ENCODE peak calls at places on chromosomes 2 and 18, in six cellular contexts. N, E, V, D, A and X are unnamed samples. For H3K36me3, the result is how much of the 10 kb centered on the place peaks cover.

GRCh38 chr2:70596293-70596692 is 42.7 kb upstream of the TGFA start:
- DNase-seq in N (no peak), E (no peak), V (no peak), D (no peak), A (no peak), X (no peak)

GRCh38 chr2:101124684-101125366 is 26.4 kb downstream of the TBC1D8 start:
- DNase-seq in N (peak), E (peak), V (no peak), D (no peak), A (peak), X (no peak)

GRCh38 chr18:67417864-67418523 is 98.5 kb downstream of the DSEL start:
- DNase-seq in N (peak), E (peak), V (peak), D (no peak), A (no peak), X (no peak)

GRCh38 chr2:121810959-121811853 is 55.8 kb downstream of the TSN start:
- DNase-seq in N (peak), E (peak), V (peak), D (peak), A (peak), X (no peak)

GRCh38 chr18:36735130-36735529 is 93.7 kb downstream of the TPGS2 start:
- DNase-seq in N (no peak), E (no peak), V (no peak), D (no peak), A (no peak), X (no peak)

GRCh38 chr2:180394305-180394704 is 387.2 kb upstream of the CWC22 start:
- DNase-seq in N (no peak), E (no peak), V (no peak), D (no peak), A (no peak), X (no peak)

GRCh38 chr18:29248856-29249255 is 1071.9 kb upstream of the CDH2 start:
- DNase-seq in N (no peak), E (no peak), V (no peak), D (no peak), A (no peak), X (no peak)

GRCh38 chr2:60551241-60552095 is 2.0 kb downstream of the BCL11A start:
- DNase-seq in N (peak), E (peak), V (peak), D (peak), A (no peak), X (peak)

GRCh38 chr2:157901325-157901724 is 25.2 kb upstream of the ACVR1 start:
- DNase-seq in N (no peak), E (no peak), V (peak), D (no peak), A (no peak), X (no peak)

GRCh38 chr2:162317910-162318279 is 589 bp downstream of the IFIH1 start:
- DNase-seq in N (peak), E (peak), V (peak), D (peak), A (no peak), X (peak)

GRCh38 chr2:32427672-32428622 is 71.1 kb downstream of the BIRC6 start:
- DNase-seq in N (no peak), E (no peak), V (no peak), D (no peak), A (no peak), X (no peak)

GRCh38 chr2:217277646-217278048 is 417.8 kb upstream of the TNP1 start:
- DNase-seq in N (peak), E (peak), V (no peak), D (peak), A (peak), X (no peak)

GRCh38 chr18:74682998-74683311 is 85.3 kb downstream of the ZNF407 start:
- DNase-seq in N (no peak), E (peak), V (no peak), D (no peak), A (no peak), X (no peak)

GRCh38 chr2:176449852-176450251 is 180.6 kb downstream of the MTX2 start:
- DNase-seq in N (no peak), E (no peak), V (no peak), D (no peak), A (no peak), X (no peak)

GRCh38 chr2:11572996-11573395 is 39.2 kb downstream of the GREB1 start:
- DNase-seq in N (no peak), E (no peak), V (no peak), D (peak), A (no peak), X (no peak)

GRCh38 chr2:12556762-12557161 is 160.0 kb upstream of the TRIB2 start:
- DNase-seq in N (peak), E (peak), V (no peak), D (no peak), A (no peak), X (no peak)

GRCh38 chr18:76986391-76986790 is 146.2 kb downstream of the MBP start:
- DNase-seq in N (no peak), E (no peak), V (no peak), D (peak), A (no peak), X (no peak)

GRCh38 chr2:238593236-238593635 is 166.5 kb downstream of the ASB1 start:
- DNase-seq in N (no peak), E (no peak), V (no peak), D (no peak), A (no peak), X (no peak)

GRCh38 chr2:31428001-31428418 is 13.5 kb upstream of the XDH start:
- DNase-seq in N (no peak), E (no peak), V (no peak), D (no peak), A (no peak), X (no peak)

GRCh38 chr2:215454519-215454918 is 18.7 kb upstream of the FN1 start:
- DNase-seq in N (peak), E (peak), V (no peak), D (no peak), A (no peak), X (no peak)

GRCh38 chr18:13611616-13612110 is 114.7 kb downstream of the FAM210A start:
- DNase-seq in N (peak), E (peak), V (peak), D (peak), A (peak), X (no peak)

GRCh38 chr2:63789318-63790051 is 52.2 kb upstream of the UGP2 start:
- DNase-seq in N (peak), E (no peak), V (no peak), D (no peak), A (no peak), X (no peak)

GRCh38 chr2:74379851-74380789 is at the start of gene DCTN1:
- DNase-seq in N (peak), E (peak), V (peak), D (no peak), A (peak), X (no peak)

GRCh38 chr18:33838084-33838483 is 260.1 kb downstream of the ASXL3 start:
- DNase-seq in N (no peak), E (no peak), V (no peak), D (no peak), A (no peak), X (no peak)

DNA sequence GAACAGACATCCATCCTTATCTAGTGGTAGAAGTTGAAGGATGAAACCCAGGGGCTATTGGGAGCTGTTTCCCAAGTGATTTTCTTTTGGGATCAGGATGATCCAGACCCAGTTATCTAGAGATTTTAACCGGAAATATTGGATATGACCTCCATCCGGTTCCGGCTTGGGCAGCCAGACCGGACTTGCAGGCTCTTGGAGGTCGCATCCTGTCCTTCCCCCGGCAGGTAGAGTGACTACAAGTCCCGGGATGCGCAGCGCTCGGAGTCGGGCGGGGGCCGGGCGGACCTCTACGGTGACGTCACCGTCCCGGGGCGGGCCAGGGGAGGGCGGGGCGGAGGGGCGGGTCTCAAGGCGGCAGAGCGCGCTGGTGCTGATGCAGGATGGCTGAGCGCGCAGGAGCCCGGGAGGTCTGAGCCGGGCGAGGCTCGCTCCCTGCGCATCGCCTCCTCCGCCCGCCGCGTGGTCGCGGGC is at the start of gene KIF5C:
- DNase-seq in N (peak), E (peak), V (peak), D (peak), A (peak), X (peak)
- H3K4me3 ChIP-seq in N (peak), E (peak), V (peak), D (peak), A (peak), X (peak)

DNA sequence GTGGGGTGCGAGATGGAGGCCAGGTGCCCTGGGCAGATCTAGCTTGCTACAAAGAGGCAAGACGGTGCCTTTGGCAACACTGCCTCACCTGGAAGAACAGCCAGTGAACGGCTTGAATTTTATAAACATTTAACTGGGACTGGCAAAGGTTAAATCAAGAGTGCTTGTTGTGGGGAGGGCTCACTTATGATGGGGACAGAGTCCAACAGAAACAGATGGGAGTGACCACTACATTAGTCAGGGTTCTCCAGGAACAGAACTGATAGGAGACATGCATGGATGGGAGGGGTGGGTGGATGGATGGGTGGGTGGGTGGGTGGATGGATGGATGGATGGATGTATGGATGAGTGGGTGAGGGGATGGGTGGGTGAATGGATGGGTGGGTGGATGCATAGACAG is 19.2 kb downstream of the ODC1 start:
- DNase-seq in N (no peak), E (no peak), V (no peak), D (no peak), A (no peak), X (no peak)
- TF ChIP-seq CTCF in N (no peak), E (no peak), V (no peak), D (no peak), A (no peak), X (no peak)

DNA sequence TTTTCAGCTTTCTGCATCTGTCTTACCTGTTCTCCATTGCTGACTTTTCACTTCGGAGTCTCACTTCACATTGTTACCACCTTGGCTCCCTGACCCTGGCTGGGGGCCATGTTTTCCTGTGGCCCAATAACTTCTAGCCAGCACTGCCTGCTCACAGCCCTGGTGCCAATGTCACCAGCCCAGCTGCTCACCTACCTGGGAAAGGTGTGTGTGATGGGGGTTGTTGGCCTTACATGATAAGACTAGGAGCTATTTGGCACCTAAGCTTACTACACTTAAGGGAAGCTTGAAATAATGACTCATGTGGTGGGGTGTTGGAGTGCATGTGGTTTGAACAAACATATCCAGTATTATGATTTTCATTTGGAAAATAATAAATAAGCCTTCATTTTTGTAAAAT is 37.5 kb upstream of the PGAP1 start:
- DNase-seq in N (no peak), E (no peak), V (no peak), D (no peak), A (no peak), X (no peak)
- H3K36me3 ChIP-seq in N (under half), E (under half), V (under half), D (under half), A (under half), X (under half)

GRCh38 chr2:47697000-47697601 is 85.8 kb upstream of the MSH6 start:
- DNase-seq in N (no peak), E (no peak), V (no peak), D (no peak), A (no peak), X (no peak)
- H3K4me3 ChIP-seq in N (no peak), E (no peak), V (no peak), D (no peak), A (no peak), X (no peak)